ENCODE peak calls at places on chromosomes 6 and 20, in five cellular contexts. Q, I, P, E and S are unnamed samples.

GRCh38 chr6:79702701-79703100 is 71.6 kb downstream of the SH3BGRL2 start:
- DNase-seq in Q (no peak), I (no peak), P (no peak), E (no peak), S (no peak)

GRCh38 chr6:119915971-119916370 is 566.4 kb upstream of the MAN1A1 start:
- DNase-seq in Q (no peak), I (no peak), P (no peak), E (no peak), S (no peak)

GRCh38 chr6:25596928-25597818 is 54.8 kb upstream of the SCGN start:
- DNase-seq in Q (peak; percentile 14), I (no peak), P (no peak), E (no peak), S (no peak)

GRCh38 chr6:13863699-13864155 is 49.4 kb upstream of the MCUR1 start:
- DNase-seq in Q (peak; percentile 25), I (no peak), P (no peak), E (peak; percentile 22), S (no peak)

GRCh38 chr20:17660667-17661066 is 21.4 kb downstream of the RRBP1 start:
- DNase-seq in Q (no peak), I (no peak), P (no peak), E (no peak), S (no peak)

GRCh38 chr6:134936927-134937326 is 13.0 kb downstream of the ALDH8A1 start:
- DNase-seq in Q (no peak), I (no peak), P (no peak), E (no peak), S (no peak)

GRCh38 chr6:33070909-33071308 is 2.5 kb downstream of the HLA-DPA1 start:
- DNase-seq in Q (no peak), I (no peak), P (no peak), E (no peak), S (no peak)

GRCh38 chr6:27867941-27868705 is 44.1 kb downstream of the OR2B2 start:
- DNase-seq in Q (no peak), I (no peak), P (no peak), E (no peak), S (no peak)

GRCh38 chr6:90078513-90079289 is 184.4 kb downstream of the GJA10 start:
- DNase-seq in Q (no peak), I (no peak), P (no peak), E (peak; percentile 15), S (no peak)

GRCh38 chr20:25573288-25574251 is 11.8 kb downstream of the NINL start:
- DNase-seq in Q (no peak), I (no peak), P (no peak), E (no peak), S (no peak)

GRCh38 chr20:25571240-25571639 is 14.1 kb downstream of the NINL start:
- DNase-seq in Q (no peak), I (no peak), P (no peak), E (no peak), S (no peak)

GRCh38 chr20:25576783-25577530 is 8.4 kb downstream of the NINL start:
- DNase-seq in Q (no peak), I (no peak), P (no peak), E (no peak), S (no peak)

GRCh38 chr20:25571817-25572216 is 13.5 kb downstream of the NINL start:
- DNase-seq in Q (no peak), I (no peak), P (no peak), E (no peak), S (no peak)

GRCh38 chr20:25574411-25574810 is 10.9 kb downstream of the NINL start:
- DNase-seq in Q (peak; percentile 63), I (no peak), P (no peak), E (no peak), S (no peak)
- TF ChIP-seq SRF in Q (no peak), I (no peak), P (no peak), E (no peak), S (no peak)

DNA sequence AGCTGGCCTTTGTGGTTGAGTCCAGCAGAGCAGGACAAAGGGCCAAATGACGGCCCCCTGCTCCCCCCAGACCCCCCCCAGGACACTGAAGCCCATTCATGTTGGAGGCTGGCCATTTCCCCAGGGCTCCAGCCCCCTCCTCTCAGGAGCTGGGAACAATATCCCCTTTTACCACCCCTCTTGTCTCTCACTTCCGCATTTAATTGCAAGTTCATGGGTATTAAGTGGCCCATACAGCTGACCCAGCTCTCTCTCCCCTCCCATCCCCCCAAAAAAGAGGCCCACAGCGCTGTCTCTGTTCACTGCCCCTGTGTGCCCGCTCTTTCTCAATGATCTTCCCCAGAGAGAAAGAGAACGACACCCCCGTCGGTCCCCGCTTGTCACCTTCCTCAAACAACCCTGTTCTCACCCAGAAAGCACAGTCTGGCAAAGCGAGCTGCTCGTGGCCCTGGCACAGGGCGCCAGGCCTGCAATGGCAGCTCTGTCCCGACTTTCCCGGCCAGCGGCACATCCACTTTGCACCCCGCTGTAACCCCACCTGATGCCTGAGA is 30.4 kb downstream of the PREX1 start:
- DNase-seq in Q (no peak), I (no peak), P (no peak), E (no peak), S (no peak)
- TF ChIP-seq SRF in Q (no peak), I (no peak), P (no peak), E (no peak), S (no peak)

GRCh38 chr6:122495612-122496011 is 24.0 kb upstream of the SERINC1 start:
- DNase-seq in Q (no peak), I (no peak), P (no peak), E (no peak), S (no peak)
- TF ChIP-seq SRF in Q (no peak), I (no peak), P (no peak), E (no peak), S (no peak)

GRCh38 chr6:159582736-159583135 is 110.3 kb downstream of the SOD2 start:
- DNase-seq in Q (no peak), I (no peak), P (no peak), E (no peak), S (no peak)

GRCh38 chr6:159577564-159577963 is 115.5 kb downstream of the SOD2 start:
- DNase-seq in Q (no peak), I (no peak), P (peak; percentile 7), E (no peak), S (no peak)

GRCh38 chr6:159578629-159579028 is 114.4 kb downstream of the SOD2 start:
- DNase-seq in Q (no peak), I (no peak), P (no peak), E (no peak), S (no peak)
- TF ChIP-seq SRF in Q (no peak), I (no peak), P (no peak), E (no peak), S (no peak)

DNA sequence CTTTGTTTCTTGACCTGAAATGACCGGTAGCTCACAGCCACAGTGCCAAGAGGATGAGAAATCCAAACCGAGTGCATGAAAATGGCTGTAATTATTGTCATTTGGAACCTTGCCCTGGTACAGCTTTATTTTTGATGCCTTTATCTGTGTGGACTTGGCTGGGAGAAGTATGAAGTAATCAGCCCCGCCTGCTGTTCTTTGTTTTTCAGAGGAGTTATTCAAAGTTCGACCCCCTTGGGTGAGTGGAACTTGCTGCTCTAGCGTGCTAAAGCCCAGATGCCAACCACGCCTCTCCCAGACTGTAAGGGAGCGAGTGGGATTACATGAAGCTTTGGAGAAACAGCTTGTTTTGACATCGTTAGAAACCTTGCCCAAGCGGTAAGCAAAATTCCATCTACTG is 48.3 kb downstream of the ECT2L start:
- DNase-seq in Q (peak; percentile 24), I (no peak), P (no peak), E (no peak), S (no peak)
- TF ChIP-seq SRF in Q (no peak), I (no peak), P (no peak), E (no peak), S (no peak)

DNA sequence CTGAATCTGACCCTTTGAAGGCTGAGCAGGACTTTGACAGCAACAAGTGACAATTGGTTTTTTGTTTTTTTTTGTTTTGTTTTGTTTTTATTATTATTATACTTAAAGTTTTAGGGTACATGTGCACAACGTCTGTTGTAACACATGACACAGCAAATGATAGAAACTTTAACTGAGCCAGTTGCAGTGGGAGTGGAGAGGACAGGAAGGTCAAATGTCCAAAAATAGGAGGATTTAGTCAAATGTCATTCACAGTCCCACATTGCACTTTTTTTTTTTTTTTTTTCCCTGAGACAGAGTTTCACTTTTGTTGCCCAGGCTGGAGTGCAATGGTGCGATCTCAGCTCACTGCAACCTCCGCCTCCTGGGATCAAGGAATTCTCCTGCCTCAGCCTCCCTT is 223.0 kb downstream of the HIVEP2 start:
- DNase-seq in Q (no peak), I (no peak), P (no peak), E (no peak), S (no peak)
- TF ChIP-seq SRF in Q (no peak), I (no peak), P (no peak), E (no peak), S (no peak)

GRCh38 chr6:111358454-111358853 is 124.6 kb downstream of the REV3L start:
- DNase-seq in Q (no peak), I (no peak), P (no peak), E (no peak), S (no peak)

GRCh38 chr6:111354751-111355150 is 128.3 kb downstream of the REV3L start:
- DNase-seq in Q (no peak), I (no peak), P (no peak), E (no peak), S (no peak)

GRCh38 chr6:111357680-111358079 is 125.3 kb downstream of the REV3L start:
- DNase-seq in Q (no peak), I (no peak), P (no peak), E (no peak), S (no peak)

GRCh38 chr6:111355156-111355555 is 127.9 kb downstream of the REV3L start:
- DNase-seq in Q (no peak), I (no peak), P (no peak), E (no peak), S (no peak)

GRCh38 chr6:111356551-111356950 is 126.5 kb downstream of the REV3L start:
- DNase-seq in Q (peak; percentile 68), I (no peak), P (no peak), E (no peak), S (no peak)
- TF ChIP-seq SRF in Q (no peak), I (no peak), P (no peak), E (no peak), S (no peak)

GRCh38 chr20:8388707-8389106 is 256.6 kb downstream of the PLCB1 start:
- DNase-seq in Q (no peak), I (no peak), P (no peak), E (no peak), S (no peak)

GRCh38 chr20:8393356-8393755 is 261.3 kb downstream of the PLCB1 start:
- DNase-seq in Q (peak; percentile 68), I (no peak), P (no peak), E (no peak), S (no peak)

GRCh38 chr20:8389381-8390368 is 257.6 kb downstream of the PLCB1 start:
- DNase-seq in Q (peak; percentile 55), I (peak; percentile 23), P (no peak), E (peak; percentile 2), S (no peak)

GRCh38 chr20:8388146-8388545 is 256.1 kb downstream of the PLCB1 start:
- DNase-seq in Q (no peak), I (no peak), P (no peak), E (no peak), S (no peak)

GRCh38 chr20:8390500-8390899 is 258.4 kb downstream of the PLCB1 start:
- DNase-seq in Q (no peak), I (no peak), P (no peak), E (no peak), S (no peak)
- TF ChIP-seq SRF in Q (no peak), I (no peak), P (no peak), E (no peak), S (no peak)

GRCh38 chr6:107794771-107795170 is 29.3 kb downstream of the SCML4 start:
- DNase-seq in Q (no peak), I (no peak), P (no peak), E (no peak), S (no peak)
- TF ChIP-seq SRF in Q (no peak), I (no peak), P (no peak), E (no peak), S (no peak)